ENCODE peak calls at places on chromosomes 12 and 14, in five cellular contexts. V is keratinocyte, S is transverse colon, Y is AG10803, I is ovary. G is an unnamed sample.
A peak's percentile ranks its signal among the peaks of the same experiment; 100 is the strongest.

GRCh38 chr14:25803419-25804018 is 753.6 kb upstream of the STXBP6 start:
- DNase-seq in V (no peak), S (no peak), Y (no peak), I (no peak), G (no peak)

GRCh38 chr12:105013892-105014291 is 27.8 kb downstream of the NOPCHAP1 start:
- DNase-seq in V (no peak), S (no peak), Y (peak; percentile 16), I (no peak), G (peak; percentile 46)

GRCh38 chr12:121446760-121447159 is 46.8 kb downstream of the RNF34 start:
- DNase-seq in V (no peak), S (no peak), Y (peak; percentile 15), I (no peak), G (no peak)

GRCh38 chr12:123171967-123172366 is 21.1 kb upstream of the PITPNM2 start:
- DNase-seq in V (no peak), S (no peak), Y (no peak), I (no peak), G (no peak)

GRCh38 chr12:49227701-49228100 is 37.2 kb upstream of the TUBA1C start:
- DNase-seq in V (no peak), S (no peak), Y (no peak), I (no peak), G (no peak)

GRCh38 chr12:125310461-125310860 is 245.2 kb downstream of the AACS start:
- DNase-seq in V (no peak), S (no peak), Y (no peak), I (no peak), G (no peak)

GRCh38 chr14:98564541-98564940 is 707.5 kb downstream of the BCL11B start:
- DNase-seq in V (peak; percentile 26), S (no peak), Y (no peak), I (no peak), G (no peak)

GRCh38 chr12:118188690-118189371 is 52.9 kb downstream of the PEBP1 start:
- DNase-seq in V (no peak), S (no peak), Y (peak; percentile 62), I (peak; percentile 81), G (no peak)

GRCh38 chr14:64035143-64035542 is 182.3 kb downstream of the SYNE2 start:
- DNase-seq in V (no peak), S (no peak), Y (peak; percentile 61), I (no peak), G (peak; percentile 15)

GRCh38 chr14:50001999-50002925 is 109.4 kb downstream of the ARF6 start:
- DNase-seq in V (no peak), S (peak; percentile 41), Y (no peak), I (no peak), G (peak; percentile 75)

GRCh38 chr14:30427401-30427800 is 131.6 kb upstream of the G2E3 start:
- DNase-seq in V (no peak), S (no peak), Y (no peak), I (no peak), G (no peak)

GRCh38 chr12:129681830-129682229 is 222.0 kb downstream of the TMEM132D start:
- DNase-seq in V (no peak), S (no peak), Y (no peak), I (no peak), G (no peak)

GRCh38 chr14:69429643-69430042 is 31.2 kb downstream of the SLC39A9 start:
- DNase-seq in V (no peak), S (no peak), Y (no peak), I (no peak), G (no peak)

GRCh38 chr12:64450711-64451486 is 1.0 kb upstream of the TBK1 start:
- DNase-seq in V (no peak), S (no peak), Y (peak; percentile 20), I (no peak), G (no peak)

GRCh38 chr12:18897816-18898215 is 159.9 kb downstream of the CAPZA3 start:
- DNase-seq in V (no peak), S (no peak), Y (no peak), I (no peak), G (no peak)

DNA sequence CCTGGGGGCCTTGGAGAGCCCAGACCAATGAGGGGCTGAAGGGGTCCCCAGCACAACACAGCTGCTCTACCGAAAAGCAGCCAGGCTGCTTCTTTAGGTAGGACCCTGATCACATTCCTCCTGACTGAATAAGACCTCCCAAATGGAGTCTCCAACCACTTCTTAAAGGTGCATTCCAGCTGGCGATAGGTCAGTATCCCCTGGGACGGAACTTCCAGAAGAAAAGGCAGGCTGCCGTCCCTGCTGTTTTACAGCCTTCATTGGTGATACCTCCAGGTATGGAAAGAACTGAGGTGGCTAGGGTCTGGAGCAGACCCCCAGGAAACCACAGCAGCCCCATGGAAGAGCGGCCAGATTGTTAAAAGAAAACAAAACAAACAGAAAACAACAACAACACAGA is 340.6 kb downstream of the BTG1 start:
- DNase-seq in V (no peak), S (no peak), Y (no peak), I (no peak), G (no peak)
- H3K4me3 ChIP-seq in V (no peak overlapping the region), S (no peak overlapping the region), Y (no peak overlapping the region), I (no peak overlapping the region), G (no peak overlapping the region)

GRCh38 chr14:36519431-36520321 is at the start of gene NKX2-1:
- DNase-seq in V (no peak), S (no peak), Y (no peak), I (no peak), G (no peak)
- H3K4me3 ChIP-seq in V (peak within 1 kb of the TSS; percentile 55), S (peak within 1 kb of the TSS; percentile 48), Y (no peak within 1 kb of the TSS), I (no peak within 1 kb of the TSS), G (no peak within 1 kb of the TSS)

DNA sequence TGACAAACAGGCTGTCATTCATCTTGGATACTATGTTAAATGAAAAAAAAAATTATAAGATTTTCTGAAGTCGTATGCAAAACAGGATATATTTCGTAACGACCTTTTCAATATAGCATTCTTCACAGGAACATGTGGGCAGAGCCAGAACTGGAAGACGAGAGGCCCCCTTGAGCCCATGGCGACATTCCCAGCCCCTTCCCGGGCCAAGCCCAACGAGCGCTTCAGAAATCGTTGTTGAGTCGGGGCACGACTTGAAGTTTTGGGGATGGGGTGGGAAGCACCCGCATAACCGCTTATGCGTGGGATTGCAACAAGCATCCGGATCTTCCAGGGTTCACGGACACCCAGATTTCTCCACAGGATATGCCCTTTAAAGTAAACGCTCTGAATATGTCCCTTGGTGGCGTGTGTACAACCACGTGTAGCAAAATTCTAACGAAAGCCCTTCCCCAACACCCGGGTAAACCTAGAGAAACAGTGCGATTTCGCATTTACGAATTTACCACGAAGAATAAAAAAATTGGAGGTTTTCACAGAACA is 735 bp downstream of the C14orf39 start:
- DNase-seq in V (no peak), S (no peak), Y (no peak), I (no peak), G (no peak)
- H3K4me3 ChIP-seq in V (no peak overlapping the region), S (peak overlapping the region; percentile 34), Y (no peak overlapping the region), I (peak overlapping the region; percentile 12), G (peak overlapping the region; percentile 36)

GRCh38 chr12:113242018-113242418 is 20.8 kb downstream of the TPCN1 start:
- DNase-seq in V (no peak), S (peak; percentile 33), Y (peak; percentile 86), I (no peak), G (no peak)
- H3K4me3 ChIP-seq in V (peak overlapping the region; percentile 22), S (no peak overlapping the region), Y (peak overlapping the region; percentile 16), I (no peak overlapping the region), G (no peak overlapping the region)

GRCh38 chr12:74539765-74540526 is 2.3 kb downstream of the ATXN7L3B start:
- DNase-seq in V (no peak), S (no peak), Y (no peak), I (no peak), G (no peak)

GRCh38 chr12:74537707-74538385 is at the start of gene ATXN7L3B:
- DNase-seq in V (peak; percentile 55), S (peak; percentile 95), Y (peak; percentile 93), I (peak; percentile 96), G (peak; percentile 87)

GRCh38 chr12:74539261-74539660 is 1.6 kb downstream of the ATXN7L3B start:
- DNase-seq in V (no peak), S (no peak), Y (no peak), I (no peak), G (no peak)

GRCh38 chr12:74538491-74539258 is 1.0 kb downstream of the ATXN7L3B start:
- DNase-seq in V (no peak), S (no peak), Y (no peak), I (no peak), G (no peak)

DNA sequence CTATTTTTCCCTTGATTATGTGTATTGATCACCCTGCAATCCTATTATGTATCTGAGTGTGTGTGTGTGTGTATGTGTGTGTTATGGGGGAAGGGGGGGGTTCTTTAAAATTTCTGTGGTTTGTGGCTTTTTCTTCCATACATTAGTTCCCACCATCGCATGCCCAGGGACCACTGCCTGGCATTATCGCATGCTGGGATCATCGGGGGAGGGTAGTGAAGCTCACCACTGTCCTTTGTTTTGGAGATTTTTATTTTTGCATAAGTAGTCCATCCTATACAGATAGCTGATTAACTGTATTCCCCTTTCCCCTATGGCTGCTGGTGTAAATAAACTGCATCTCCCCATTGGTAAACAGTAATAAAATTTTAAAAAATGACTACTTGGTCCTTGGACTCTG is 3.4 kb downstream of the ATXN7L3B start:
- DNase-seq in V (no peak), S (no peak), Y (no peak), I (no peak), G (no peak)
- H3K4me3 ChIP-seq in V (no peak overlapping the region), S (peak overlapping the region; percentile 89), Y (no peak overlapping the region), I (no peak overlapping the region), G (peak overlapping the region; percentile 81)

DNA sequence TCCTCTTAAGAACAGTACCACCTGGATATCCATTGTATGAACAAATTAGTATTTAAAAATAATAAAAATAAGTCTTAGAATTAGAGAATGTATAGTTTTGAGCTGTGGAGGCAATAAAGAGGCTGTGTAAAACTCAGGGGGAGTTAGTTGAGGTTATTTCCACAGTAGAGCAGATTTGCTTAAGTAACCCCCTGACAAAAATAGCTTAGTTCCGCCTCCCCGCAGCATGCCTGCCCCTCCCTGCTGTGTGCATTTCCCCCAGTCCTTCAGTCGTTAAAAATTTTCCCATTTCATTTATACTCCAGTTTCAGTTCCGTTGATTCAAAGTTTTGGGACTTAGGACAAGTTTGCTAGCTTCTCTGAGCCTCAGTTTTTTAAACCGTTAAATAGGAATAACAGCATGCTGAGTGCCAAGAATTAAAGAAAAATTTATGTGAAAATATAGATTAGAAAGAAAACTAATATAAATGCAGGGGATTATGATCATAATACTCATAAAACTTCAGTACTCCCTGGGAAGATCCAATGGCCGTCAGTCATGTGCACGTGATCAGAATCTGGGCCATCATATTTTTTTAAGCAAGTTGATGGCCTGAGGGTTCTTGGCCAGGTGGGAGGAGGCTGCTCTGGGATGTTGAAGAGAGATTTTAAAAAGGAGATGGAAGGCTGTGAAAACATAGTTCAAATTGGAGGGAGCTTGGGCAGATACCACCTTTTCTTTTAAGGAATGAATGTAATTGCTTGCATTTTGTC is 14.5 kb upstream of the SLC38A2 start:
- DNase-seq in V (no peak), S (peak; percentile 43), Y (peak; percentile 77), I (no peak), G (no peak)
- H3K4me3 ChIP-seq in V (peak overlapping the region; percentile 51), S (no peak overlapping the region), Y (peak overlapping the region; percentile 27), I (peak overlapping the region; percentile 13), G (no peak overlapping the region)

G was measured in astrocyte of the cerebellum.